ENCODE peak calls at places on chromosomes 6 and 20, in eight cellular contexts. One of them, this sample, is unnamed. For H3K4me1, the result is how much of the 10 kb centered on the place peaks cover.

GRCh38 chr6:109717971-109718370 is 26.9 kb downstream of the FIG4 start:
- DNase-seq in SJSA1: no peak
- DNase-seq in right lobe of liver: no peak
- DNase-seq in cardiac muscle cell: no peak
- DNase-seq in Peyer's patch: no peak
- DNase-seq in GM23248: no peak
- DNase-seq in mesendoderm: no peak
- DNase-seq in PC-3: no peak
- DNase-seq in this sample: no peak

GRCh38 chr6:126540161-126540560 is 200.2 kb downstream of the CENPW start:
- DNase-seq in SJSA1: no peak
- DNase-seq in right lobe of liver: no peak
- DNase-seq in cardiac muscle cell: no peak
- DNase-seq in Peyer's patch: no peak
- DNase-seq in GM23248: peak
- DNase-seq in mesendoderm: no peak
- DNase-seq in PC-3: no peak
- DNase-seq in this sample: no peak

GRCh38 chr6:40543133-40543532 is 44.0 kb downstream of the LRFN2 start:
- DNase-seq in SJSA1: no peak
- DNase-seq in right lobe of liver: no peak
- DNase-seq in cardiac muscle cell: no peak
- DNase-seq in Peyer's patch: no peak
- DNase-seq in GM23248: no peak
- DNase-seq in mesendoderm: no peak
- DNase-seq in PC-3: no peak
- DNase-seq in this sample: no peak

GRCh38 chr6:52346503-52346902 is 15.4 kb upstream of the PAQR8 start:
- DNase-seq in SJSA1: no peak
- DNase-seq in right lobe of liver: no peak
- DNase-seq in cardiac muscle cell: no peak
- DNase-seq in Peyer's patch: no peak
- DNase-seq in GM23248: no peak
- DNase-seq in mesendoderm: no peak
- DNase-seq in PC-3: peak
- DNase-seq in this sample: no peak

GRCh38 chr20:17530716-17531536 is at the start of gene BFSP1:
- DNase-seq in SJSA1: peak
- DNase-seq in right lobe of liver: peak
- DNase-seq in cardiac muscle cell: peak
- DNase-seq in Peyer's patch: no peak
- DNase-seq in GM23248: peak
- DNase-seq in mesendoderm: peak
- DNase-seq in PC-3: peak
- DNase-seq in this sample: no peak

GRCh38 chr20:32501709-32502108 is 83.4 kb downstream of the NOL4L start:
- DNase-seq in SJSA1: no peak
- DNase-seq in right lobe of liver: no peak
- DNase-seq in cardiac muscle cell: peak
- DNase-seq in Peyer's patch: no peak
- DNase-seq in GM23248: peak
- DNase-seq in mesendoderm: no peak
- DNase-seq in PC-3: peak
- DNase-seq in this sample: no peak

GRCh38 chr20:1191289-1191688 is 6.5 kb upstream of the TMEM74B start:
- DNase-seq in SJSA1: no peak
- DNase-seq in right lobe of liver: no peak
- DNase-seq in cardiac muscle cell: no peak
- DNase-seq in Peyer's patch: no peak
- DNase-seq in GM23248: no peak
- DNase-seq in mesendoderm: no peak
- DNase-seq in PC-3: no peak
- DNase-seq in this sample: no peak

GRCh38 chr6:147954938-147955337 is 387.7 kb upstream of the SASH1 start:
- DNase-seq in SJSA1: no peak
- DNase-seq in right lobe of liver: no peak
- DNase-seq in cardiac muscle cell: no peak
- DNase-seq in Peyer's patch: no peak
- DNase-seq in GM23248: no peak
- DNase-seq in mesendoderm: no peak
- DNase-seq in PC-3: peak
- DNase-seq in this sample: no peak

GRCh38 chr6:158468666-158469065 is 91.2 kb upstream of the TMEM181 start:
- DNase-seq in SJSA1: no peak
- DNase-seq in right lobe of liver: no peak
- DNase-seq in cardiac muscle cell: no peak
- DNase-seq in Peyer's patch: no peak
- DNase-seq in GM23248: no peak
- DNase-seq in mesendoderm: no peak
- DNase-seq in PC-3: peak
- DNase-seq in this sample: no peak

GRCh38 chr20:44566018-44566417 is 16.4 kb upstream of the PKIG start:
- DNase-seq in SJSA1: peak
- DNase-seq in right lobe of liver: no peak
- DNase-seq in cardiac muscle cell: no peak
- DNase-seq in Peyer's patch: no peak
- DNase-seq in GM23248: no peak
- DNase-seq in mesendoderm: no peak
- DNase-seq in PC-3: peak
- DNase-seq in this sample: no peak

GRCh38 chr6:8462169-8462568 is 26.8 kb upstream of the SLC35B3 start:
- DNase-seq in SJSA1: no peak
- DNase-seq in right lobe of liver: no peak
- DNase-seq in cardiac muscle cell: no peak
- DNase-seq in Peyer's patch: no peak
- DNase-seq in GM23248: no peak
- DNase-seq in mesendoderm: no peak
- DNase-seq in PC-3: peak
- DNase-seq in this sample: no peak

GRCh38 chr6:134692008-134692407 is 257.9 kb downstream of the ALDH8A1 start:
- DNase-seq in SJSA1: no peak
- DNase-seq in right lobe of liver: no peak
- DNase-seq in cardiac muscle cell: no peak
- DNase-seq in Peyer's patch: no peak
- DNase-seq in GM23248: no peak
- DNase-seq in mesendoderm: no peak
- DNase-seq in PC-3: no peak
- DNase-seq in this sample: no peak

DNA sequence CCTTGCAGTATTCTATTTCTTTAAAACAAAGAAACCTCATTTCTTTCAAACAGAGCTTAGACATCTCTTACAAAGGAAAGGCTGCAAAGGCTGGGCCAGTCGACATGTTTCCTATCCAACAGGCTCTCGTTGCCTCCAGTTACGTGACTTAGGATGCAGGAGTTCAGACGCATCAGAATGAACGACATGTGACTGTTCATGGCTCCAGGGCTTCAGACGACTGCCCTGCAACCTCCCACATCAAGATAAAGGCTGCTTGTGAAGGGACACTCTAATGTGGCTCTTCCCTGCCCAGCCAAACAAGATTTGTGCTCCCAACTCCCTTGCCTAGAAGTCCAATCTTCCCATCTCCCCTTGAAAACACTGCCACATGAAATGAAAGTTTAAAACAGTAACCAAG is 14.3 kb upstream of the NEDD9 start:
- DNase-seq in SJSA1: no peak
- DNase-seq in right lobe of liver: no peak
- DNase-seq in cardiac muscle cell: no peak
- DNase-seq in Peyer's patch: no peak
- DNase-seq in GM23248: no peak
- DNase-seq in mesendoderm: no peak
- DNase-seq in PC-3: no peak
- DNase-seq in this sample: no peak
- H3K4me1 ChIP-seq in SJSA1: under half
- H3K4me1 ChIP-seq in right lobe of liver: under half
- H3K4me1 ChIP-seq in cardiac muscle cell: under half
- H3K4me1 ChIP-seq in Peyer's patch: under half
- H3K4me1 ChIP-seq in GM23248: under half
- H3K4me1 ChIP-seq in mesendoderm: under half
- H3K4me1 ChIP-seq in PC-3: under half
- H3K4me1 ChIP-seq in this sample: under half

GRCh38 chr6:17418281-17419188 is 25.1 kb downstream of the CAP2 start:
- DNase-seq in SJSA1: peak
- DNase-seq in right lobe of liver: no peak
- DNase-seq in cardiac muscle cell: peak
- DNase-seq in Peyer's patch: no peak
- DNase-seq in GM23248: peak
- DNase-seq in mesendoderm: peak
- DNase-seq in PC-3: peak
- DNase-seq in this sample: no peak

GRCh38 chr6:17421406-17421805 is 28.0 kb downstream of the CAP2 start:
- DNase-seq in SJSA1: no peak
- DNase-seq in right lobe of liver: no peak
- DNase-seq in cardiac muscle cell: no peak
- DNase-seq in Peyer's patch: no peak
- DNase-seq in GM23248: no peak
- DNase-seq in mesendoderm: peak
- DNase-seq in PC-3: no peak
- DNase-seq in this sample: no peak

GRCh38 chr6:17423018-17423417 is 29.6 kb downstream of the CAP2 start:
- DNase-seq in SJSA1: no peak
- DNase-seq in right lobe of liver: no peak
- DNase-seq in cardiac muscle cell: peak
- DNase-seq in Peyer's patch: no peak
- DNase-seq in GM23248: no peak
- DNase-seq in mesendoderm: peak
- DNase-seq in PC-3: no peak
- DNase-seq in this sample: peak

GRCh38 chr6:17417817-17418216 is 24.4 kb downstream of the CAP2 start:
- DNase-seq in SJSA1: peak
- DNase-seq in right lobe of liver: no peak
- DNase-seq in cardiac muscle cell: peak
- DNase-seq in Peyer's patch: no peak
- DNase-seq in GM23248: peak
- DNase-seq in mesendoderm: peak
- DNase-seq in PC-3: peak
- DNase-seq in this sample: no peak

DNA sequence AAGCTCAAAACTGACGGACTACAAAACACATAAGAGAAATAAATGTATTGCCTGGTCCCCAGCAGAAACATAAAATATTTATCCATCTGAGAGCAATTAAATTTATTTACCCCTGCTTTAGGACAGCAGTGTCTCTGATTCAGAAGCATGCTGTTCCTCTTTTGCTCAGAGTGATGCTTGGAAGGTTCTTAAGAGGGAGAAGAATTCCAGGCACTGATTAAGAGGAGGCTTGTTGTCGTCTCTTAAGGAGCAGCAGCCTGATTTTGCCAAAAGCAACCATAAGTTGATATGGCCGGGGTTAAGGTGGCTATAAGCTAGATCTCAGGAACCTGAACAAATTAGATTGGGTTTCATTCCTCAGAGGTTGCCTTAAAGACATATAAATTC is 25.8 kb downstream of the CAP2 start:
- DNase-seq in SJSA1: no peak
- DNase-seq in right lobe of liver: no peak
- DNase-seq in cardiac muscle cell: peak
- DNase-seq in Peyer's patch: no peak
- DNase-seq in GM23248: peak
- DNase-seq in mesendoderm: peak
- DNase-seq in PC-3: no peak
- DNase-seq in this sample: no peak
- H3K4me1 ChIP-seq in SJSA1: under half
- H3K4me1 ChIP-seq in right lobe of liver: under half
- H3K4me1 ChIP-seq in cardiac muscle cell: half or more
- H3K4me1 ChIP-seq in Peyer's patch: under half
- H3K4me1 ChIP-seq in GM23248: under half
- H3K4me1 ChIP-seq in mesendoderm: under half
- H3K4me1 ChIP-seq in PC-3: under half
- H3K4me1 ChIP-seq in this sample: under half

GRCh38 chr6:35489066-35489465 is 7.8 kb downstream of the TEAD3 start:
- DNase-seq in SJSA1: no peak
- DNase-seq in right lobe of liver: no peak
- DNase-seq in cardiac muscle cell: no peak
- DNase-seq in Peyer's patch: no peak
- DNase-seq in GM23248: no peak
- DNase-seq in mesendoderm: no peak
- DNase-seq in PC-3: no peak
- DNase-seq in this sample: no peak
- H3K4me1 ChIP-seq in SJSA1: half or more
- H3K4me1 ChIP-seq in right lobe of liver: under half
- H3K4me1 ChIP-seq in cardiac muscle cell: half or more
- H3K4me1 ChIP-seq in Peyer's patch: under half
- H3K4me1 ChIP-seq in GM23248: under half
- H3K4me1 ChIP-seq in mesendoderm: half or more
- H3K4me1 ChIP-seq in PC-3: under half
- H3K4me1 ChIP-seq in this sample: half or more

GRCh38 chr6:12312736-12313135 is 22.6 kb downstream of the EDN1 start:
- DNase-seq in SJSA1: peak
- DNase-seq in right lobe of liver: no peak
- DNase-seq in cardiac muscle cell: no peak
- DNase-seq in Peyer's patch: no peak
- DNase-seq in GM23248: peak
- DNase-seq in mesendoderm: no peak
- DNase-seq in PC-3: no peak
- DNase-seq in this sample: peak

GRCh38 chr6:12313311-12313991 is 23.3 kb downstream of the EDN1 start:
- DNase-seq in SJSA1: no peak
- DNase-seq in right lobe of liver: no peak
- DNase-seq in cardiac muscle cell: no peak
- DNase-seq in Peyer's patch: no peak
- DNase-seq in GM23248: peak
- DNase-seq in mesendoderm: no peak
- DNase-seq in PC-3: no peak
- DNase-seq in this sample: peak

GRCh38 chr6:12304487-12304886 is 14.3 kb downstream of the EDN1 start:
- DNase-seq in SJSA1: no peak
- DNase-seq in right lobe of liver: no peak
- DNase-seq in cardiac muscle cell: no peak
- DNase-seq in Peyer's patch: no peak
- DNase-seq in GM23248: no peak
- DNase-seq in mesendoderm: no peak
- DNase-seq in PC-3: no peak
- DNase-seq in this sample: no peak

GRCh38 chr6:12311106-12311505 is 20.9 kb downstream of the EDN1 start:
- DNase-seq in SJSA1: peak
- DNase-seq in right lobe of liver: no peak
- DNase-seq in cardiac muscle cell: no peak
- DNase-seq in Peyer's patch: no peak
- DNase-seq in GM23248: peak
- DNase-seq in mesendoderm: peak
- DNase-seq in PC-3: peak
- DNase-seq in this sample: peak

GRCh38 chr6:12309070-12309469 is 18.9 kb downstream of the EDN1 start:
- DNase-seq in SJSA1: no peak
- DNase-seq in right lobe of liver: no peak
- DNase-seq in cardiac muscle cell: no peak
- DNase-seq in Peyer's patch: no peak
- DNase-seq in GM23248: no peak
- DNase-seq in mesendoderm: no peak
- DNase-seq in PC-3: no peak
- DNase-seq in this sample: peak
- H3K4me1 ChIP-seq in SJSA1: under half
- H3K4me1 ChIP-seq in right lobe of liver: under half
- H3K4me1 ChIP-seq in cardiac muscle cell: under half
- H3K4me1 ChIP-seq in Peyer's patch: under half
- H3K4me1 ChIP-seq in GM23248: under half
- H3K4me1 ChIP-seq in mesendoderm: under half
- H3K4me1 ChIP-seq in PC-3: under half
- H3K4me1 ChIP-seq in this sample: under half

DNA sequence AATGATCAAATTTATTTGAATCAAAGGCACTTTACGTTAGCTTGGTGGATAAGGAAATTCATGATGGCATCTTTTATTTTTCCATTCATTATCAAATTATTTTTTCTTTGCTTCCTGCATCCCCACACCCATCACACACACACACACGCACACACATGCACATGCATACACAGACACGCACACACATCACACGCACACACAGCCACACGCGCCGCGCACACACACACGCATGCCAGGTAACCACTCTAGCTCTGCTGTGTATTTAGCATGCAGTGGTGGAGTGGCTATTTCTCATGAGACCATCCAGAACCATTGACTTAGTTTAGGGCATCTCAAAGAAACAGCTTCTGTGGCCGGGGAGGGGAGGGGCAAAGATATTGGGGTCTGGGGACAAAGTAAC is 47.0 kb downstream of the GNAS start:
- DNase-seq in SJSA1: no peak
- DNase-seq in right lobe of liver: no peak
- DNase-seq in cardiac muscle cell: no peak
- DNase-seq in Peyer's patch: no peak
- DNase-seq in GM23248: no peak
- DNase-seq in mesendoderm: no peak
- DNase-seq in PC-3: no peak
- DNase-seq in this sample: no peak
- H3K4me1 ChIP-seq in SJSA1: under half
- H3K4me1 ChIP-seq in right lobe of liver: under half
- H3K4me1 ChIP-seq in cardiac muscle cell: half or more
- H3K4me1 ChIP-seq in Peyer's patch: under half
- H3K4me1 ChIP-seq in GM23248: under half
- H3K4me1 ChIP-seq in mesendoderm: under half
- H3K4me1 ChIP-seq in PC-3: under half
- H3K4me1 ChIP-seq in this sample: half or more

This sample was measured in esophagus muscularis mucosa.